ENCODE peak calls at places on chromosomes 2 and 18, in six cellular contexts. M, Y, D, O, R and I are unnamed samples.

GRCh38 chr18:36470896-36471295 is 173.4 kb downstream of the FHOD3 start:
- DNase-seq in M (no peak), Y (no peak), D (no peak), O (no peak), R (no peak), I (no peak)

GRCh38 chr18:8946046-8946838 is 156.3 kb upstream of the NDUFV2 start:
- DNase-seq in M (peak), Y (peak), D (no peak), O (no peak), R (peak), I (no peak)

GRCh38 chr2:229339613-229340012 is 68.5 kb upstream of the PID1 start:
- DNase-seq in M (no peak), Y (peak), D (no peak), O (no peak), R (no peak), I (no peak)

GRCh38 chr2:27378096-27378808 is 2.3 kb downstream of the ZNF513 start:
- DNase-seq in M (peak), Y (no peak), D (no peak), O (no peak), R (no peak), I (no peak)

GRCh38 chr2:63984606-63985359 is 34.4 kb downstream of the VPS54 start:
- DNase-seq in M (no peak), Y (no peak), D (no peak), O (no peak), R (no peak), I (no peak)

GRCh38 chr2:15260813-15261212 is 300.3 kb downstream of the NBAS start:
- DNase-seq in M (no peak), Y (no peak), D (no peak), O (no peak), R (no peak), I (no peak)

GRCh38 chr2:26735096-26735495 is 29.0 kb upstream of the SLC35F6 start:
- DNase-seq in M (peak), Y (peak), D (no peak), O (no peak), R (peak), I (no peak)

GRCh38 chr2:194301946-194302345 is 1355.1 kb upstream of the SLC39A10 start:
- DNase-seq in M (no peak), Y (no peak), D (no peak), O (no peak), R (no peak), I (no peak)

GRCh38 chr18:40056085-40056484 is 1898.9 kb upstream of the PIK3C3 start:
- DNase-seq in M (no peak), Y (no peak), D (no peak), O (no peak), R (no peak), I (no peak)

GRCh38 chr2:175808858-175809257 is 193.2 kb downstream of the LNPK start:
- DNase-seq in M (no peak), Y (no peak), D (no peak), O (no peak), R (no peak), I (no peak)